ENCODE peak calls at places on chromosomes 7 and 10, in seven cellular contexts. V is epithelial cell of esophagus, U is body of pancreas, L is keratinocyte, W is ovary, R is activated B cell treated with CpG ODN at 0.5 μM for 24 hours, Z is B cell. Q is an unnamed sample.

GRCh38 chr7:29102554-29103151 is 43.7 kb downstream of the CPVL start:
- DNase-seq in U (peak), W (peak), R (no peak), L (no peak), V (peak), Z (no peak), Q (peak)

GRCh38 chr7:5408777-5409176 is 14.9 kb downstream of the TNRC18 start:
- DNase-seq in Z (no peak), L (no peak), U (no peak), V (peak), W (no peak), R (no peak), Q (no peak)

GRCh38 chr10:70596110-70596798 is 6.3 kb downstream of the PRF1 start:
- DNase-seq in U (no peak), W (no peak), Z (no peak), L (no peak), R (no peak), V (no peak), Q (no peak)

GRCh38 chr7:121366852-121367431 is 29.2 kb downstream of the FAM3C start:
- DNase-seq in R (no peak), W (no peak), U (peak), Z (no peak), L (no peak), V (peak), Q (peak)

GRCh38 chr7:148772297-148773089 is 73.8 kb downstream of the CUL1 start:
- DNase-seq in Z (no peak), U (no peak), W (no peak), V (peak), R (no peak), L (peak), Q (no peak)

GRCh38 chr10:23367896-23368685 is 23.5 kb upstream of the C10orf67 start:
- DNase-seq in U (no peak), R (no peak), L (peak), V (peak), Z (no peak), W (no peak), Q (no peak)

GRCh38 chr10:30503700-30504462 is 69.9 kb downstream of the MAP3K8 start:
- DNase-seq in W (no peak), Z (no peak), U (no peak), R (no peak), V (no peak), L (no peak), Q (no peak)

GRCh38 chr7:2001601-2002442 is 230.9 kb downstream of the MAD1L1 start:
- DNase-seq in L (no peak), Z (no peak), V (peak), W (peak), U (no peak), R (no peak), Q (no peak)

GRCh38 chr7:158323741-158324396 is 263.8 kb downstream of the PTPRN2 start:
- DNase-seq in U (no peak), W (no peak), V (no peak), L (no peak), R (no peak), Z (no peak), Q (no peak)

GRCh38 chr10:86970887-86971145 is 2.5 kb downstream of the ADIRF start:
- DNase-seq in V (no peak), L (no peak), Z (no peak), R (no peak), W (no peak), U (no peak), Q (no peak)

GRCh38 chr10:126701526-126701925 is 31.0 kb upstream of the C10orf90 start:
- DNase-seq in L (no peak), R (no peak), W (no peak), U (no peak), Z (no peak), V (no peak), Q (no peak)

GRCh38 chr7:157457355-157458253 is 120.8 kb downstream of the DNAJB6 start:
- DNase-seq in L (no peak), R (no peak), W (no peak), V (no peak), Z (no peak), U (no peak), Q (no peak)

GRCh38 chr7:123552641-123553040 is 5.0 kb downstream of the NDUFA5 start:
- DNase-seq in Z (no peak), V (no peak), U (no peak), W (no peak), R (no peak), L (no peak), Q (no peak)

GRCh38 chr10:32114500-32114899 is 58.3 kb upstream of the KIF5B start:
- DNase-seq in Z (no peak), R (no peak), L (no peak), U (no peak), V (peak), W (no peak), Q (no peak)

GRCh38 chr10:131312261-131312801 is 810 bp upstream of the TCERG1L start:
- DNase-seq in V (no peak), U (no peak), L (no peak), R (no peak), W (peak), Z (no peak), Q (no peak)

GRCh38 chr10:79047875-79048638 is 20.7 kb upstream of the ZMIZ1 start:
- DNase-seq in R (no peak), V (no peak), U (peak), L (no peak), W (peak), Z (no peak), Q (peak)

GRCh38 chr7:27179030-27179429 is 4.9 kb upstream of the HOXA10 start:
- DNase-seq in U (no peak), V (no peak), W (no peak), R (no peak), L (no peak), Z (no peak), Q (no peak)

GRCh38 chr7:2567663-2568238 is 9.0 kb downstream of the IQCE start:
- DNase-seq in W (peak), Z (no peak), U (no peak), L (no peak), V (peak), R (no peak), Q (peak)

GRCh38 chr7:33050425-33051318 is 11.9 kb downstream of the NT5C3A start:
- DNase-seq in U (peak), Z (peak), L (no peak), V (peak), R (no peak), W (no peak), Q (peak)

GRCh38 chr10:79270471-79271246 is 76.6 kb upstream of the PPIF start:
- DNase-seq in U (peak), W (no peak), R (no peak), Z (no peak), L (no peak), V (no peak), Q (no peak)

GRCh38 chr7:968205-968754 is 7.1 kb downstream of the COX19 start:
- DNase-seq in Z (no peak), V (no peak), L (no peak), U (no peak), R (no peak), W (no peak), Q (no peak)

GRCh38 chr7:24299192-24299591 is 15.2 kb downstream of the NPY start:
- DNase-seq in V (no peak), L (no peak), U (no peak), W (no peak), R (no peak), Z (no peak), Q (no peak)

GRCh38 chr10:131576341-131577177 is 265.0 kb upstream of the TCERG1L start:
- DNase-seq in R (no peak), L (no peak), V (no peak), U (no peak), Z (no peak), W (no peak), Q (no peak)

GRCh38 chr7:99422625-99423024 is 13.9 kb downstream of the BUD31 start:
- DNase-seq in V (no peak), R (no peak), W (no peak), L (no peak), U (no peak), Z (no peak), Q (no peak)

GRCh38 chr7:2959343-2959680 is 84.4 kb downstream of the CARD11 start:
- DNase-seq in W (no peak), Z (no peak), V (no peak), U (no peak), R (no peak), L (no peak), Q (no peak)

GRCh38 chr7:134645935-134646334 is 718 bp upstream of the BPGM start:
- DNase-seq in R (no peak), W (no peak), U (peak), L (no peak), Z (no peak), V (peak), Q (no peak)

GRCh38 chr7:50687575-50688261 is 95.0 kb downstream of the GRB10 start:
- DNase-seq in Z (no peak), V (no peak), W (no peak), U (no peak), L (no peak), R (no peak), Q (no peak)

GRCh38 chr10:102970941-102971340 is 52.8 kb downstream of the CNNM2 start:
- DNase-seq in W (no peak), U (no peak), L (no peak), Z (no peak), R (no peak), V (no peak), Q (no peak)

GRCh38 chr10:96570512-96570911 is 16.3 kb downstream of the TM9SF3 start:
- DNase-seq in L (no peak), R (no peak), W (no peak), Z (no peak), U (no peak), V (no peak), Q (no peak)

GRCh38 chr7:143490719-143491306 is 13.1 kb downstream of the TAS2R41 start:
- DNase-seq in U (peak), L (no peak), R (no peak), V (peak), W (no peak), Z (no peak), Q (peak)

GRCh38 chr10:79098596-79099015 is 29.8 kb downstream of the ZMIZ1 start:
- DNase-seq in Z (peak), L (no peak), W (no peak), U (no peak), V (no peak), R (peak), Q (no peak)

GRCh38 chr7:39504963-39505362 is 61.2 kb upstream of the YAE1 start:
- DNase-seq in V (peak), U (no peak), W (no peak), Z (no peak), R (no peak), L (no peak), Q (no peak)

GRCh38 chr7:112161253-112162160 is 44.7 kb downstream of the DOCK4 start:
- DNase-seq in U (no peak), W (no peak), L (no peak), V (no peak), R (no peak), Z (no peak), Q (no peak)

GRCh38 chr10:130438861-130439260 is 302.7 kb downstream of the GLRX3 start:
- DNase-seq in Z (no peak), U (no peak), R (no peak), L (no peak), V (no peak), W (no peak), Q (no peak)

GRCh38 chr10:11489591-11489990 is 121.9 kb downstream of the USP6NL start:
- DNase-seq in R (no peak), L (no peak), V (no peak), U (no peak), Z (no peak), W (no peak), Q (no peak)

GRCh38 chr7:23235688-23236280 is 10.8 kb upstream of the GPNMB start:
- DNase-seq in L (peak), V (peak), Z (no peak), W (no peak), R (no peak), U (no peak), Q (no peak)

GRCh38 chr10:99337261-99337905 is 8.2 kb downstream of the CNNM1 start:
- DNase-seq in W (no peak), Z (no peak), R (no peak), U (no peak), L (no peak), V (no peak), Q (no peak)

GRCh38 chr7:20158684-20159083 is 58.5 kb downstream of the MACC1 start:
- DNase-seq in R (no peak), W (no peak), V (peak), Z (no peak), U (peak), L (no peak), Q (no peak)

GRCh38 chr10:116238036-116238435 is 35.0 kb downstream of the GFRA1 start:
- DNase-seq in V (no peak), U (no peak), Z (no peak), L (no peak), R (no peak), W (no peak), Q (no peak)

GRCh38 chr7:11835260-11835659 is 3.3 kb upstream of the THSD7A start:
- DNase-seq in U (no peak), Z (no peak), L (no peak), V (no peak), W (no peak), R (no peak), Q (no peak)
- TF ChIP-seq CTCF in U (peak), Z (no peak), L (no peak), V (peak), W (no peak), R (no peak), Q (peak)

DNA sequence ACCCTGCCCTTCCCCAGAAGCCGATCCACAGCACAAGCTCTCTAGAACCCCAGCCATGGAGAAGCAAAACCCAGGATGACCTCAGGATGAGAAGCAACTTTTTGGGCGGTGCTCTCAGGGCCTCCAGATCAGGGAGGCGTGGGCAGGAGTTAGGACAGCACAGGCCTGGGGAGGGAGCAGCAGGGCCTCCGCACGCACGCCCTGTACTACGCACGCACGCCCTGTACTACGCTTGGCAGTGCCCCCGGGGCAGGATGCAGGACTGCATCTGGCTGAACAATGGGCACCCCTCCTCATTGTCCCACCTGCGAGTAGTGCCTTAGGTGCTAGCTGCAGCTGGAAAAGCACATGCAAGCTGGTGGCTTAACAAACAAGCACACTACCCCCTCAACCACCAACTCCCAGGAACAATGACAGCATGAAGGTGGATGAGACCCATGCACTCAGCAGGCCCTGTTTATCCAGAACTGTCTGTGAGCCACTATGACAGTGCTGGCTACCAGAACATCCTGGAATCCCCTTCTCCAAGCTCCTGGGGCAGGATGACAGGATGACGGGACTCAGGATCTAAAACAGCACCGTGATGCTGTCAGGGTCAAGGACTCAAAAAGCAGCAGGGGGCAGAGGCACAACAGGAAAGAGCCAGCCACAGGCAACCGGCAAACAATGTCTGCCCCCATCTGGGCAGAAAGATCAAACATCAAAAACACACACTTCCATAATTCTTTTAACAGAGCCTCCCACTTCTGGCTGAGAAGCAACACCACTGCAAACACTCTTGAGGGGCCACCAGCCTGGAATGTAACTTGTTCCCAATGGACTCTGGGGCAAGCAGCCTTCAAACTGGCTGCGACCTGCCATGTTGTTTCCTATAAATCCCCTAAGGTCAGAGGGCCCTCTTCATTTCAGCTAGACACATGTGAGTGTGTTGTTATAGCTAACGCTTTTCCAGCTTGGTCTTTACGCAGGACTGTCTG is 11.7 kb downstream of the PODXL start:
- DNase-seq in Z (no peak), L (no peak), V (no peak), R (no peak), U (no peak), W (no peak), Q (peak)
- TF ChIP-seq CTCF in Z (peak), L (no peak), V (no peak), R (no peak), U (peak), W (no peak), Q (no peak)

DNA sequence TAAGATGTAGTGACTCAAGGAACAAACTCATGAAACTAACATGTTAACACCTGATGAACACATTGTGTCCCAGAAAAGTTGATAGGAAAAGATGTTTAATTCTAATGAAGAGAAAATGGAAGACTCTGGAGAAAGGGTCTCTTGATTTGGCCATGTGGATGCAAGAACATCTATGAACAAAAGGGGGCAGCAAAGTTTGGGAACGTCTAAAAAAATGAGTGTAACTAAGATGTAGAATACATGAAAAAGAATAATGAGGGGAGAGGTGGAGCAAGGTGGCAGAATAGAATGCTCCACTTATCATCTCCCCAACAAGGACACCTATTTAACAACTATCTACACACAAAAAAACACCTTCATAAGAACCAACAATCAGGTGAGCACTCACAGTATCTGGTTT is 805.1 kb downstream of the TNS3 start:
- DNase-seq in Z (no peak), L (no peak), R (no peak), W (no peak), V (peak), U (no peak), Q (no peak)
- TF ChIP-seq CTCF in Z (no peak), L (peak), R (no peak), W (no peak), V (peak), U (peak), Q (peak)

GRCh38 chr7:155800301-155800700 is 12.0 kb downstream of the SHH start:
- DNase-seq in R (no peak), W (no peak), V (no peak), Z (no peak), L (no peak), U (no peak), Q (no peak)

GRCh38 chr7:155800741-155801267 is 11.5 kb downstream of the SHH start:
- DNase-seq in L (no peak), V (no peak), W (no peak), R (no peak), U (no peak), Z (no peak), Q (no peak)

GRCh38 chr7:155798673-155799439 is 13.4 kb downstream of the SHH start:
- DNase-seq in V (no peak), L (no peak), Z (no peak), U (no peak), W (no peak), R (no peak), Q (no peak)

GRCh38 chr7:155797262-155798250 is 14.7 kb downstream of the SHH start:
- DNase-seq in R (no peak), V (no peak), U (no peak), Z (no peak), W (no peak), L (no peak), Q (no peak)

DNA sequence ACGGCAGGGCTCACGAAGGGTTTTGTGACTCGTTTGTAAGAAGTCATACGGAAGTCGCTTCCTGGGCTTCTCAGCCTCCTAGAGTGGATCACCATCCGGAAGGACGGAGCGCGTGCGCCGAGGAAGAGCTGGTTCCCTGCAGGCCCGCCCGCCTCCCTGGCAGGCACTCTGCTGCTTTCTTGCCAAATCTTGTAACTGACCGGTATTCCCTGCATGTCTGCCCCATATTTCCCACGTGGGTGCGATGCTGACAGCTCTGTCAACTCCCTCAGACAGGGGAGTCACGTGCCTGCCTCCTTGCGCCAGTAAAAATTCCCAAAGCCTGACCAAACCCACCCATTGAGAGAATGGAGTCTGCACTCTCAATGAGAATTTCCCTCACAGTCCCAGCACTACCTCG is 12.7 kb downstream of the SHH start:
- DNase-seq in R (no peak), W (no peak), L (no peak), V (no peak), Z (no peak), U (no peak), Q (no peak)
- TF ChIP-seq CTCF in R (no peak), W (no peak), L (no peak), V (no peak), Z (no peak), U (no peak), Q (no peak)

DNA sequence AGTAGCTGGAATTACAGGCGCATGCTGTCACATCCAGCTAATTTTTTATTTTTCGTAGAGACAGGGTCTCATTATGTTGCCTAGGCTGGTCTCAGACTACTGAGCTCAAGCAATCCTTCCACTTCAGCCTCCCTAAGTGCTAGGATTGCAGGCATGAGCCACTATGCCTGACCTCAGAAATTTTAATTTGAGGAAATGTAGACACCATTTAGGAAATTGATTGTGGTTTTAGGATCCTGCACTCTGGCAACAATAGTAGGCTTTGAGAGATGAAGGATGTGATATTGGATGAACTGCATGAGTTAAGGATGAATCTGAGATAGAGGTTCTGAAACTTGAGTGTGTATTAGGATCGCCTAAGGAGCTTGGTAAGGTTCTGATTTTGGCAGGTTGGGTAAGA is 66.5 kb downstream of the PPP1R9A start:
- DNase-seq in V (no peak), W (no peak), Z (no peak), L (no peak), U (no peak), R (no peak), Q (no peak)
- TF ChIP-seq CTCF in V (no peak), W (no peak), Z (no peak), L (no peak), U (no peak), R (no peak), Q (no peak)